ENCODE peak calls at places on chromosomes 3 and 15, in four cellular contexts. One of them, this sample, is unnamed.

GRCh38 chr3:56200251-56200650 is 268.0 kb downstream of the ERC2 start:
- DNase-seq in COR-L47: no peak
- DNase-seq in CD8-positive, alpha-beta memory T cell: no peak
- DNase-seq in IMR-90: no peak
- DNase-seq in this sample: no peak

GRCh38 chr3:61269460-61269859 is 18.2 kb upstream of the FHIT start:
- DNase-seq in CD8-positive, alpha-beta memory T cell: no peak
- DNase-seq in COR-L47: no peak
- DNase-seq in IMR-90: no peak
- DNase-seq in this sample: no peak

GRCh38 chr3:186826316-186826977 is 16.1 kb upstream of the ADIPOQ start:
- DNase-seq in IMR-90: no peak
- DNase-seq in CD8-positive, alpha-beta memory T cell: no peak
- DNase-seq in COR-L47: no peak
- DNase-seq in this sample: no peak

GRCh38 chr15:92332125-92332899 is 61.4 kb upstream of the ST8SIA2 start:
- DNase-seq in IMR-90: no peak
- DNase-seq in COR-L47: no peak
- DNase-seq in CD8-positive, alpha-beta memory T cell: no peak
- DNase-seq in this sample: no peak

GRCh38 chr3:59046839-59047238 is 3.0 kb downstream of the CFAP20DC start:
- DNase-seq in CD8-positive, alpha-beta memory T cell: no peak
- DNase-seq in COR-L47: no peak
- DNase-seq in IMR-90: no peak
- DNase-seq in this sample: no peak

GRCh38 chr3:171497546-171497945 is 37.3 kb upstream of the TNIK start:
- DNase-seq in CD8-positive, alpha-beta memory T cell: no peak
- DNase-seq in COR-L47: no peak
- DNase-seq in IMR-90: no peak
- DNase-seq in this sample: no peak

GRCh38 chr3:197550489-197550888 is 5.3 kb downstream of the BDH1 start:
- DNase-seq in COR-L47: peak
- DNase-seq in CD8-positive, alpha-beta memory T cell: no peak
- DNase-seq in IMR-90: no peak
- DNase-seq in this sample: no peak

GRCh38 chr3:4807381-4808280 is 171.6 kb upstream of the BHLHE40 start:
- DNase-seq in CD8-positive, alpha-beta memory T cell: no peak
- DNase-seq in IMR-90: no peak
- DNase-seq in COR-L47: no peak
- DNase-seq in this sample: no peak

GRCh38 chr3:27713066-27713400 is 9.1 kb downstream of the EOMES start:
- DNase-seq in COR-L47: no peak
- DNase-seq in IMR-90: no peak
- DNase-seq in CD8-positive, alpha-beta memory T cell: no peak
- DNase-seq in this sample: no peak

GRCh38 chr3:63969866-63970265 is 53.4 kb downstream of the PSMD6 start:
- DNase-seq in IMR-90: no peak
- DNase-seq in CD8-positive, alpha-beta memory T cell: no peak
- DNase-seq in COR-L47: no peak
- DNase-seq in this sample: no peak

GRCh38 chr15:34018021-34018645 is 20.9 kb downstream of the AVEN start:
- DNase-seq in IMR-90: no peak
- DNase-seq in COR-L47: no peak
- DNase-seq in CD8-positive, alpha-beta memory T cell: peak
- DNase-seq in this sample: no peak

GRCh38 chr15:91919014-91919534 is 65.6 kb downstream of the SLCO3A1 start:
- DNase-seq in IMR-90: no peak
- DNase-seq in CD8-positive, alpha-beta memory T cell: no peak
- DNase-seq in COR-L47: peak
- DNase-seq in this sample: no peak

GRCh38 chr3:188153949-188154757 is at the start of gene LPP:
- DNase-seq in COR-L47: no peak
- DNase-seq in CD8-positive, alpha-beta memory T cell: peak
- DNase-seq in IMR-90: peak
- DNase-seq in this sample: peak

GRCh38 chr3:13528217-13528801 is 20.6 kb upstream of the FBLN2 start:
- DNase-seq in CD8-positive, alpha-beta memory T cell: no peak
- DNase-seq in IMR-90: no peak
- DNase-seq in COR-L47: no peak
- DNase-seq in this sample: no peak

GRCh38 chr3:142931222-142931621 is 32.3 kb downstream of the PAQR9 start:
- DNase-seq in CD8-positive, alpha-beta memory T cell: no peak
- DNase-seq in IMR-90: no peak
- DNase-seq in COR-L47: no peak
- DNase-seq in this sample: no peak

GRCh38 chr3:31446411-31446810 is 86.3 kb upstream of the STT3B start:
- DNase-seq in COR-L47: no peak
- DNase-seq in CD8-positive, alpha-beta memory T cell: no peak
- DNase-seq in IMR-90: no peak
- DNase-seq in this sample: no peak

GRCh38 chr3:172629470-172629869 is 81.4 kb downstream of the NCEH1 start:
- DNase-seq in IMR-90: no peak
- DNase-seq in CD8-positive, alpha-beta memory T cell: no peak
- DNase-seq in COR-L47: no peak
- DNase-seq in this sample: peak

GRCh38 chr3:184805351-184806038 is 6.5 kb upstream of the VPS8 start:
- DNase-seq in CD8-positive, alpha-beta memory T cell: no peak
- DNase-seq in COR-L47: peak
- DNase-seq in IMR-90: no peak
- DNase-seq in this sample: peak

GRCh38 chr3:118501152-118501551 is 533.5 kb downstream of the IGSF11 start:
- DNase-seq in IMR-90: no peak
- DNase-seq in CD8-positive, alpha-beta memory T cell: no peak
- DNase-seq in COR-L47: peak
- DNase-seq in this sample: no peak

GRCh38 chr3:191362524-191363090 is 32.3 kb upstream of the UTS2B start:
- DNase-seq in CD8-positive, alpha-beta memory T cell: no peak
- DNase-seq in COR-L47: no peak
- DNase-seq in IMR-90: no peak
- DNase-seq in this sample: no peak

GRCh38 chr3:150255416-150255815 is 152.7 kb upstream of the TSC22D2 start:
- DNase-seq in CD8-positive, alpha-beta memory T cell: no peak
- DNase-seq in COR-L47: peak
- DNase-seq in IMR-90: no peak
- DNase-seq in this sample: no peak

GRCh38 chr3:171407746-171408145 is 52.5 kb downstream of the TNIK start:
- DNase-seq in IMR-90: peak
- DNase-seq in COR-L47: no peak
- DNase-seq in CD8-positive, alpha-beta memory T cell: no peak
- DNase-seq in this sample: peak